ENCODE peak calls at places on chromosomes 3 and 15, in four cellular contexts. T, V, Y and S are unnamed samples.

GRCh38 chr3:13308406-13308805 is 111.7 kb downstream of the NUP210 start:
- DNase-seq in T (peak), V (no peak), Y (no peak), S (peak)

GRCh38 chr3:80770106-80771079 is 991.1 kb downstream of the GBE1 start:
- DNase-seq in V (no peak), Y (no peak), T (no peak), S (no peak)

GRCh38 chr15:73904026-73904815 is 22.0 kb upstream of the LOXL1 start:
- DNase-seq in Y (no peak), T (no peak), V (no peak), S (no peak)

GRCh38 chr15:62899090-62899493 is 143.5 kb upstream of the TPM1 start:
- DNase-seq in Y (no peak), V (no peak), T (no peak), S (no peak)

GRCh38 chr3:72659609-72660008 is 188.6 kb downstream of the SHQ1 start:
- DNase-seq in T (no peak), V (no peak), Y (no peak), S (no peak)

GRCh38 chr3:167736997-167737396 is 1.5 kb downstream of the SERPINI1 start:
- DNase-seq in Y (no peak), T (no peak), V (no peak), S (no peak)

GRCh38 chr15:88543065-88543776 is 3.3 kb downstream of the DET1 start:
- DNase-seq in Y (no peak), T (peak), V (no peak), S (no peak)

GRCh38 chr3:148962513-148962912 is 28.8 kb upstream of the GYG1 start:
- DNase-seq in T (peak), Y (no peak), V (no peak), S (peak)